ENCODE peak calls at places on chromosome 12, in ten cellular contexts. N is AG10803; V is stimulated activated CD8-positive, alpha-beta memory T cell treated with anti-CD3 and anti-CD28 coated beads, Interleukin-4, amount 100 ng/mL, for 48 hours; Q is LHCN-M2; I is T follicular helper cell; C is SHP77; S is EH; G is T-helper 2 cell; W is HTR-8/SVneo; Y is osteoblast. F is an unnamed sample.

GRCh38 chr12:9221476-9221875 is 13.3 kb upstream of the PZP start:
- DNase-seq in N (no peak), V (no peak), Q (peak; percentile 0), I (no peak), C (no peak), S (no peak), G (no peak), W (no peak), Y (no peak), F (no peak)

GRCh38 chr12:22268406-22268805 is 66.1 kb downstream of the ST8SIA1 start:
- DNase-seq in N (no peak), V (no peak), Q (no peak), I (no peak), C (no peak), S (no peak), G (no peak), W (no peak), Y (no peak), F (no peak)

GRCh38 chr12:108849653-108850052 is 7.7 kb downstream of the SSH1 start:
- DNase-seq in N (peak; percentile 47), V (no peak), Q (peak; percentile 37), I (no peak), C (no peak), S (peak; percentile 89), G (no peak), W (no peak), Y (no peak), F (no peak)

GRCh38 chr12:1422604-1423315 is 171.6 kb downstream of the FBXL14 start:
- DNase-seq in N (no peak), V (no peak), Q (no peak), I (no peak), C (no peak), S (no peak), G (no peak), W (no peak), Y (no peak), F (no peak)

GRCh38 chr12:62784576-62784975 is 150.4 kb downstream of the PPM1H start:
- DNase-seq in N (no peak), V (no peak), Q (no peak), I (no peak), C (no peak), S (peak; percentile 32), G (no peak), W (no peak), Y (no peak), F (no peak)

GRCh38 chr12:104520242-104520900 is 63.6 kb downstream of the CHST11 start:
- DNase-seq in N (no peak), V (no peak), Q (no peak), I (no peak), C (no peak), S (no peak), G (no peak), W (no peak), Y (no peak), F (peak; percentile 52)

GRCh38 chr12:108253540-108253939 is 85.6 kb downstream of the CMKLR1 start:
- DNase-seq in N (no peak), V (no peak), Q (no peak), I (no peak), C (no peak), S (no peak), G (no peak), W (no peak), Y (peak; percentile 39), F (no peak)

GRCh38 chr12:19462441-19462840 is 23.1 kb downstream of the AEBP2 start:
- DNase-seq in N (no peak), V (no peak), Q (no peak), I (no peak), C (no peak), S (no peak), G (no peak), W (no peak), Y (no peak), F (no peak)

GRCh38 chr12:6954754-6955461 is 3.8 kb downstream of the PTPN6 start:
- DNase-seq in N (no peak), V (peak; percentile 51), Q (no peak), I (no peak), C (no peak), S (no peak), G (no peak), W (no peak), Y (no peak), F (no peak)

GRCh38 chr12:94284859-94285258 is 136.5 kb downstream of the PLXNC1 start:
- DNase-seq in N (no peak), V (no peak), Q (no peak), I (no peak), C (no peak), S (no peak), G (no peak), W (no peak), Y (no peak), F (no peak)

GRCh38 chr12:75641031-75641780 is 129.8 kb upstream of the KRR1 start:
- DNase-seq in N (peak; percentile 91), V (peak; percentile 64), Q (peak; percentile 78), I (no peak), C (no peak), S (peak; percentile 69), G (peak; percentile 17), W (peak; percentile 33), Y (peak; percentile 76), F (peak; percentile 32)

GRCh38 chr12:113242018-113242418 is 20.8 kb downstream of the TPCN1 start:
- DNase-seq in N (peak; percentile 86), V (no peak), Q (no peak), I (no peak), C (no peak), S (no peak), G (no peak), W (no peak), Y (peak; percentile 78), F (peak; percentile 82)

GRCh38 chr12:97016163-97016562 is 109.1 kb downstream of the NEDD1 start:
- DNase-seq in N (no peak), V (no peak), Q (no peak), I (no peak), C (no peak), S (no peak), G (no peak), W (no peak), Y (no peak), F (no peak)

GRCh38 chr12:87025976-87026375 is 769.8 kb upstream of the MGAT4C start:
- DNase-seq in N (no peak), V (no peak), Q (no peak), I (no peak), C (no peak), S (no peak), G (no peak), W (no peak), Y (no peak), F (no peak)

GRCh38 chr12:46652692-46653091 is 173.1 kb downstream of the SLC38A4 start:
- DNase-seq in N (no peak), V (no peak), Q (no peak), I (no peak), C (no peak), S (no peak), G (no peak), W (no peak), Y (no peak), F (no peak)

GRCh38 chr12:44889162-44889561 is 13.0 kb upstream of the NELL2 start:
- DNase-seq in N (no peak), V (no peak), Q (no peak), I (no peak), C (no peak), S (no peak), G (no peak), W (no peak), Y (no peak), F (no peak)

GRCh38 chr12:14525964-14526363 is 41.7 kb downstream of the PLBD1 start:
- DNase-seq in N (no peak), V (no peak), Q (no peak), I (no peak), C (no peak), S (no peak), G (no peak), W (no peak), Y (no peak), F (no peak)

GRCh38 chr12:71005166-71005565 is 84.6 kb upstream of the PTPRR start:
- DNase-seq in N (no peak), V (no peak), Q (no peak), I (no peak), C (no peak), S (no peak), G (no peak), W (no peak), Y (no peak), F (no peak)

GRCh38 chr12:123094349-123095073 is 56.4 kb downstream of the PITPNM2 start:
- DNase-seq in N (peak; percentile 85), V (no peak), Q (peak; percentile 46), I (no peak), C (no peak), S (peak; percentile 94), G (no peak), W (peak; percentile 77), Y (peak; percentile 91), F (peak; percentile 72)

GRCh38 chr12:131832393-131833231 is 4.4 kb downstream of the MMP17 start:
- DNase-seq in N (peak; percentile 81), V (no peak), Q (peak; percentile 76), I (no peak), C (peak; percentile 66), S (peak; percentile 84), G (no peak), W (no peak), Y (peak; percentile 93), F (peak; percentile 78)

GRCh38 chr12:58629376-58629775 is 290.9 kb downstream of the LRIG3 start:
- DNase-seq in N (no peak), V (no peak), Q (peak; percentile 17), I (no peak), C (no peak), S (no peak), G (no peak), W (no peak), Y (no peak), F (no peak)

GRCh38 chr12:111046896-111047295 is 126.5 kb upstream of the MYL2 start:
- DNase-seq in N (no peak), V (no peak), Q (no peak), I (no peak), C (no peak), S (no peak), G (no peak), W (no peak), Y (no peak), F (no peak)

GRCh38 chr12:42267408-42268190 is 29.6 kb upstream of the YAF2 start:
- DNase-seq in N (no peak), V (no peak), Q (no peak), I (no peak), C (no peak), S (no peak), G (no peak), W (no peak), Y (no peak), F (peak; percentile 69)